ENCODE peak calls at places on chromosomes 5 and 9, in six cellular contexts. J, F, M, Y, O and V are unnamed samples.

GRCh38 chr5:140015706-140016105 is 27.4 kb downstream of the NRG2 start:
- DNase-seq in Y (no peak), J (no peak), M (no peak), F (no peak), O (no peak), V (no peak)

GRCh38 chr9:121262953-121263352 is 5.0 kb upstream of the GSN start:
- DNase-seq in J (no peak), M (no peak), O (peak; percentile 68), F (no peak), Y (no peak), V (no peak)

GRCh38 chr9:116632990-116633441 is 54.1 kb upstream of the TRIM32 start:
- DNase-seq in O (no peak), J (peak; percentile 92), M (no peak), Y (peak; percentile 67), F (no peak), V (peak; percentile 93)

GRCh38 chr5:127210082-127210481 is 80.5 kb upstream of the MEGF10 start:
- DNase-seq in M (no peak), O (no peak), J (peak; percentile 52), F (no peak), Y (no peak), V (no peak)

GRCh38 chr9:128683340-128684064 is 5.5 kb upstream of the SET start:
- DNase-seq in Y (peak; percentile 71), J (peak; percentile 52), M (peak; percentile 44), O (no peak), F (peak; percentile 81), V (peak; percentile 56)

GRCh38 chr5:180313677-180314076 is 21.8 kb upstream of the MAPK9 start:
- DNase-seq in M (no peak), O (no peak), F (peak; percentile 84), Y (no peak), J (no peak), V (no peak)

GRCh38 chr9:129712595-129713524 is 40.0 kb downstream of the PTGES start:
- DNase-seq in Y (peak; percentile 92), O (no peak), F (no peak), J (peak; percentile 94), M (no peak), V (peak; percentile 84)

GRCh38 chr9:99445377-99445891 is 223.4 kb downstream of the SEC61B start:
- DNase-seq in Y (peak; percentile 98), M (peak; percentile 68), F (peak; percentile 85), J (peak; percentile 97), O (no peak), V (peak; percentile 96)

GRCh38 chr5:36593867-36594266 is 12.5 kb upstream of the SLC1A3 start:
- DNase-seq in O (no peak), M (no peak), J (no peak), F (no peak), Y (no peak), V (no peak)

GRCh38 chr9:75106856-75107255 is 18.5 kb downstream of the OSTF1 start:
- DNase-seq in J (peak; percentile 31), M (no peak), O (peak; percentile 85), Y (peak; percentile 20), F (peak; percentile 61), V (peak; percentile 40)

GRCh38 chr5:129771058-129771838 is 23.4 kb downstream of the MINAR2 start:
- DNase-seq in M (peak; percentile 80), O (no peak), Y (peak; percentile 38), F (peak; percentile 53), J (peak; percentile 64), V (peak; percentile 51)

GRCh38 chr9:101229606-101230005 is 155.2 kb downstream of the BAAT start:
- DNase-seq in F (no peak), M (no peak), O (no peak), Y (no peak), J (no peak), V (no peak)

GRCh38 chr9:2290382-2290781 is 275.2 kb downstream of the SMARCA2 start:
- DNase-seq in F (no peak), O (no peak), Y (no peak), M (peak; percentile 27), J (no peak), V (no peak)

GRCh38 chr9:137989999-137990715 is 112.6 kb downstream of the CACNA1B start:
- DNase-seq in J (peak; percentile 7), F (no peak), O (peak; percentile 37), Y (no peak), M (no peak), V (no peak)

GRCh38 chr9:4382722-4383317 is 83.0 kb upstream of the GLIS3 start:
- DNase-seq in J (peak; percentile 41), F (no peak), O (no peak), Y (peak; percentile 26), M (peak; percentile 34), V (peak; percentile 60)

GRCh38 chr5:64489857-64490256 is 16.0 kb upstream of the RGS7BP start:
- DNase-seq in J (no peak), M (no peak), F (peak; percentile 15), Y (no peak), O (no peak), V (no peak)

GRCh38 chr5:102595332-102595731 is 96.5 kb upstream of the SLCO6A1 start:
- DNase-seq in J (no peak), F (no peak), M (no peak), O (no peak), Y (no peak), V (no peak)

GRCh38 chr5:139814191-139814601 is 18.6 kb downstream of the PSD2 start:
- DNase-seq in F (peak; percentile 38), Y (no peak), M (no peak), J (no peak), O (no peak), V (no peak)

GRCh38 chr5:152389209-152389608 is 15.9 kb downstream of the NMUR2 start:
- DNase-seq in Y (no peak), M (no peak), F (no peak), J (no peak), O (no peak), V (no peak)

GRCh38 chr9:116998305-116998704 is 311.2 kb downstream of the TRIM32 start:
- DNase-seq in M (peak; percentile 75), F (no peak), Y (peak; percentile 4), O (no peak), J (peak; percentile 1), V (peak; percentile 1)

GRCh38 chr5:173001229-173001841 is 17.8 kb downstream of the ATP6V0E1 start:
- DNase-seq in F (no peak), M (no peak), O (no peak), J (no peak), Y (no peak), V (no peak)

GRCh38 chr5:170863646-170864045 is 1.8 kb downstream of the RANBP17 start:
- DNase-seq in J (peak; percentile 54), Y (peak; percentile 65), M (peak; percentile 20), O (no peak), F (no peak), V (peak; percentile 8)

GRCh38 chr5:170860818-170861217 is 1.0 kb upstream of the RANBP17 start:
- DNase-seq in J (no peak), F (no peak), O (no peak), M (no peak), Y (no peak), V (no peak)

GRCh38 chr5:170861855-170862766 is at the start of gene RANBP17:
- DNase-seq in M (peak; percentile 89), Y (peak; percentile 67), J (peak; percentile 62), F (peak; percentile 53), O (peak; percentile 63), V (peak; percentile 16)

GRCh38 chr5:170860415-170860814 is 1.4 kb upstream of the RANBP17 start:
- DNase-seq in O (no peak), M (no peak), Y (no peak), F (no peak), J (no peak), V (no peak)

DNA sequence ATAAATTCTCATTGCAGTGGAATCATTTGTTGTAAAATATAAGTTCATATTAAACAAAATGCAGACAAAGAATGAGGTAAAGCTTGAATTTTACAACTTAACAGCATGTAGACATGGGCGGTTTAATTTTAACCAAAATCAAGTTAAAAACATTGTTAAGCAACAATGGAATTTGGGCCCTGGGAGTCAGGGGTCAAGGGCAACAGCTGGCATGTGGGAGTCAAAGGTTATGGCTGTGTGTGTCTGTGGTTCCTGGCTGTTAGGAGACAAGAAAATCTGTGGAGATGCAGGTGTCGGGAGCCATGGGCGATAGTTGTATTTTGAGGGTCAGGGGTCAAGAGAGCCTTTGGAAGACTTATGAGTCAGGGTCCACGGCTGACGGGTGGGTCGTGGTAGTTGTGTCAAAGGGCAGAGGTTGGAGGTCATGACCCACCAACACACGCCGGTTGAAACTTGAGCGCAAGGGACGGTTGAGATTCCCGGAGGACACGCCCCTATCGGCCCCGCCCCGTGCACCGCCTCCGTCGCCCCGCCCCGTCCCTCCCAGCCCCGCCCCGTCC is 443 bp upstream of the RANBP17 start:
- DNase-seq in Y (no peak), M (no peak), O (no peak), J (no peak), F (no peak), V (no peak)
- H3K4me3 ChIP-seq in Y (peak overlapping the region; percentile 29), M (peak overlapping the region; percentile 51), O (peak overlapping the region; percentile 83), J (no peak overlapping the region), F (peak overlapping the region; percentile 81), V (no peak overlapping the region)

GRCh38 chr5:38258037-38258318 is 381 bp upstream of the EGFLAM start:
- DNase-seq in F (no peak), Y (no peak), J (no peak), O (no peak), M (no peak), V (no peak)
- H3K4me3 ChIP-seq in F (peak overlapping the region; percentile 87), Y (no peak overlapping the region), J (no peak overlapping the region), O (peak overlapping the region; percentile 49), M (peak overlapping the region; percentile 69), V (no peak overlapping the region)

GRCh38 chr5:159096555-159097460 is 2.9 kb downstream of the EBF1 start:
- DNase-seq in F (peak; percentile 58), O (no peak), M (no peak), Y (no peak), J (no peak), V (peak; percentile 29)
- H3K4me3 ChIP-seq in F (peak overlapping the region; percentile 69), O (peak overlapping the region; percentile 59), M (no peak overlapping the region), Y (peak overlapping the region; percentile 93), J (peak overlapping the region; percentile 75), V (peak overlapping the region; percentile 95)

GRCh38 chr9:90807006-90807405 is 5.4 kb downstream of the SYK start:
- DNase-seq in O (no peak), Y (no peak), F (no peak), M (no peak), J (no peak), V (no peak)

GRCh38 chr9:90805006-90805993 is 3.7 kb downstream of the SYK start:
- DNase-seq in J (no peak), F (no peak), Y (no peak), O (no peak), M (no peak), V (no peak)

GRCh38 chr9:90810686-90811085 is 9.1 kb downstream of the SYK start:
- DNase-seq in Y (no peak), J (no peak), M (no peak), O (no peak), F (no peak), V (no peak)

GRCh38 chr9:90808890-90809685 is 7.5 kb downstream of the SYK start:
- DNase-seq in O (no peak), J (no peak), Y (no peak), F (no peak), M (no peak), V (no peak)

DNA sequence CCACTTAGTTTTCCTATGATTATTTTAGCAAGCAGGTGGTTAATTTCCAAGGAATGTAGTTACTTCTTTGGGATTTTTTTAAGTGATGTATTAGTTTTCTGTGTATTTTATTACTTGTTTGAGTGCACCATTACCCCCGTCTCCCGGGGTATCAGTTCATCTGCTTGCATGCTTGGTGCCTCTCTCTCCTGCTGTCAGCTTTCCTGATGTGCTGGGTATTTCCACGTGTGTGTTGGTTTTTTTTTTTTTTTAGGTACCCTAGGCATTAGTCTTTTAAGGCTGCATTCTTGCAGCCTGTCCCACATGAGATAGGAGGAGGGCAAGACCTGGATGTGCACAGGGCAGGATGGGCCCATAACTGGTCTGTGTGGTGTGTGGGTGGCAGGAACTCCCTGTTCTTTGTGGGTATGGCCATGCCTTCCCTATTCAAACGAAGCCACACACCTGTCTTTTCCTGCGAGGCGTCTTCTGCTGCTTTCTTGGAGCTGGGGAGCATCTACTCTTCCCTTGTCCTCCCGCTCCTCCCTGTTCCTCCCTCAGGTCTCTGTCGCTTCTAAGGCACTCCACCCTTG is 6.7 kb downstream of the SYK start:
- DNase-seq in O (no peak), J (no peak), F (no peak), Y (no peak), M (no peak), V (no peak)
- H3K4me3 ChIP-seq in O (no peak overlapping the region), J (no peak overlapping the region), F (no peak overlapping the region), Y (no peak overlapping the region), M (no peak overlapping the region), V (no peak overlapping the region)